ENCODE peak calls at places on chromosome 17, in nine cellular contexts. J is lung microvascular endothelial cell; N is astrocyte of the hippocampus; D is natural killer cell treated with Interleukin-12 subunit alpha and Interleukin-12 subunit beta and Interleukin-15 and Interleukin-18, amount 100 ng/mL, for 72 hours; O is mesothelial cell of epicardium; T is RCC 7860; C is LHCN-M2; M is psoas muscle; E is heart right ventricle. V is an unnamed sample.

GRCh38 chr17:1022278-1023024 is 25.5 kb downstream of the TIMM22 start:
- DNase-seq in J (no peak), N (no peak), D (no peak), O (no peak), T (no peak), C (no peak), M (no peak), E (peak), V (no peak)

GRCh38 chr17:47969975-47970724 is 763 bp upstream of the CDK5RAP3 start:
- DNase-seq in J (no peak), N (no peak), D (no peak), O (no peak), T (no peak), C (no peak), M (no peak), E (no peak), V (no peak)

GRCh38 chr17:31216053-31216751 is 80.8 kb downstream of the OMG start:
- DNase-seq in J (peak), N (peak), D (no peak), O (no peak), T (peak), C (peak), M (no peak), E (no peak), V (no peak)

GRCh38 chr17:49407981-49408501 is 6.6 kb downstream of the PHB1 start:
- DNase-seq in J (peak), N (peak), D (peak), O (peak), T (peak), C (peak), M (peak), E (peak), V (peak)

GRCh38 chr17:73342549-73343167 is 30.9 kb upstream of the CDC42EP4 start:
- DNase-seq in J (no peak), N (peak), D (no peak), O (no peak), T (peak), C (peak), M (no peak), E (no peak), V (no peak)

GRCh38 chr17:46979023-46979870 is at the start of gene RPRML:
- DNase-seq in J (peak), N (peak), D (no peak), O (no peak), T (no peak), C (no peak), M (peak), E (no peak), V (no peak)

GRCh38 chr17:4735825-4736651 is 3.6 kb upstream of the ZMYND15 start:
- DNase-seq in J (peak), N (no peak), D (no peak), O (no peak), T (no peak), C (no peak), M (no peak), E (no peak), V (no peak)

GRCh38 chr17:28112199-28112995 is 69.9 kb downstream of the NLK start:
- DNase-seq in J (peak), N (no peak), D (no peak), O (no peak), T (no peak), C (no peak), M (no peak), E (no peak), V (no peak)

GRCh38 chr17:15398736-15399331 is 57.4 kb upstream of the TEKT3 start:
- DNase-seq in J (peak), N (peak), D (no peak), O (no peak), T (peak), C (peak), M (peak), E (no peak), V (no peak)

GRCh38 chr17:10243905-10244844 is 45.8 kb upstream of the GAS7 start:
- DNase-seq in J (no peak), N (no peak), D (no peak), O (no peak), T (no peak), C (no peak), M (no peak), E (no peak), V (no peak)

GRCh38 chr17:74259667-74260524 is 14.1 kb upstream of the DNAI2 start:
- DNase-seq in J (no peak), N (no peak), D (no peak), O (no peak), T (no peak), C (no peak), M (no peak), E (no peak), V (no peak)

GRCh38 chr17:68993112-68993511 is 37.9 kb upstream of the ABCA8 start:
- DNase-seq in J (peak), N (no peak), D (no peak), O (no peak), T (no peak), C (no peak), M (no peak), E (no peak), V (no peak)